ENCODE peak calls at places on chromosomes 1 and 21, in four cellular contexts. X is neural progenitor cell, V is HCT116, U is H1. G is an unnamed sample.
A peak's percentile ranks its signal among the peaks of the same experiment; 100 is the strongest.

GRCh38 chr21:25313891-25314646 is 293.2 kb downstream of the MRPL39 start:
- DNase-seq in X (no peak), V (no peak), U (no peak), G (no peak)

GRCh38 chr1:169128565-169128964 is 22.1 kb downstream of the ATP1B1 start:
- DNase-seq in X (no peak), V (no peak), U (no peak), G (no peak)

GRCh38 chr1:1891349-1892078 is 627 bp upstream of the GNB1 start:
- DNase-seq in X (peak; percentile 71), V (peak; percentile 15), U (no peak), G (peak; percentile 81)

GRCh38 chr1:187513190-187513589 is 684.4 kb downstream of the PLA2G4A start:
- DNase-seq in X (no peak), V (peak; percentile 19), U (no peak), G (no peak)

GRCh38 chr1:19533626-19534025 is 48.3 kb upstream of the CAPZB start:
- DNase-seq in X (no peak), V (no peak), U (no peak), G (no peak)

GRCh38 chr1:13806108-13806507 is 106.1 kb downstream of the PRDM2 start:
- DNase-seq in X (no peak), V (no peak), U (no peak), G (no peak)

GRCh38 chr1:2535981-2536380 is 5.9 kb upstream of the HES5 start:
- DNase-seq in X (no peak), V (no peak), U (no peak), G (no peak)

GRCh38 chr1:96400074-96400473 is 321.5 kb upstream of the PTBP2 start:
- DNase-seq in X (no peak), V (no peak), U (no peak), G (no peak)

GRCh38 chr1:60970081-60970509 is 112.3 kb upstream of the NFIA start:
- DNase-seq in X (peak; percentile 68), V (no peak), U (no peak), G (peak; percentile 30)

GRCh38 chr1:30928789-30929134 is 20.2 kb upstream of the SDC3 start:
- DNase-seq in X (no peak), V (no peak), U (no peak), G (no peak)

GRCh38 chr1:201554167-201554600 is 15.3 kb downstream of the NAV1 start:
- DNase-seq in X (no peak), V (no peak), U (no peak), G (no peak)

GRCh38 chr1:46394108-46394871 is at the start of gene FAAH:
- DNase-seq in X (peak; percentile 92), V (peak; percentile 48), U (no peak), G (peak; percentile 89)

GRCh38 chr1:161190962-161191521 is 7.8 kb downstream of the ADAMTS4 start:
- DNase-seq in X (no peak), V (no peak), U (no peak), G (no peak)

GRCh38 chr1:174995916-174996315 is 3.8 kb upstream of the CACYBP start:
- DNase-seq in X (no peak), V (no peak), U (no peak), G (no peak)

GRCh38 chr1:23369335-23370013 is at the start of gene ZNF436:
- DNase-seq in X (peak; percentile 67), V (no peak), U (no peak), G (peak; percentile 92)

GRCh38 chr1:155938220-155938627 is 3.2 kb upstream of the RXFP4 start:
- DNase-seq in X (peak; percentile 74), V (peak; percentile 71), U (no peak), G (peak; percentile 67)

GRCh38 chr1:209920844-209921243 is 17.2 kb upstream of the SYT14 start:
- DNase-seq in X (no peak), V (no peak), U (no peak), G (no peak)

GRCh38 chr1:8154621-8155052 is 128.5 kb upstream of the ERRFI1 start:
- DNase-seq in X (peak; percentile 59), V (peak; percentile 85), U (no peak), G (peak; percentile 77)

GRCh38 chr1:44557756-44558155 is 116.5 kb downstream of the TMEM53 start:
- DNase-seq in X (no peak), V (no peak), U (no peak), G (no peak)

GRCh38 chr1:246827396-246827795 is 103.2 kb downstream of the SCCPDH start:
- DNase-seq in X (no peak), V (no peak), U (no peak), G (no peak)

GRCh38 chr21:34558960-34559631 is 47.1 kb upstream of the KCNE1 start:
- DNase-seq in X (no peak), V (no peak), U (no peak), G (no peak)

GRCh38 chr21:31879911-31880310 is 7.1 kb downstream of the HUNK start:
- DNase-seq in X (no peak), V (no peak), U (no peak), G (no peak)

GRCh38 chr1:30785714-30786113 is 28.1 kb upstream of the LAPTM5 start:
- DNase-seq in X (no peak), V (no peak), U (no peak), G (no peak)

GRCh38 chr21:41510500-41510899 is 2.5 kb upstream of the TMPRSS2 start:
- DNase-seq in X (no peak), V (no peak), U (no peak), G (peak; percentile 52)

GRCh38 chr21:41507521-41508414 is at the start of gene TMPRSS2:
- DNase-seq in X (peak; percentile 72), V (no peak), U (no peak), G (peak; percentile 91)

GRCh38 chr21:41509733-41510132 is 1.8 kb upstream of the TMPRSS2 start:
- DNase-seq in X (no peak), V (no peak), U (no peak), G (no peak)

GRCh38 chr21:41508415-41509205 is 652 bp upstream of the TMPRSS2 start:
- DNase-seq in X (no peak), V (no peak), U (no peak), G (peak; percentile 51)

GRCh38 chr21:41509206-41509496 is 1.2 kb upstream of the TMPRSS2 start:
- DNase-seq in X (no peak), V (no peak), U (no peak), G (no peak)
- H3K4me3 ChIP-seq in X (no peak overlapping the region), V (no peak overlapping the region), U (peak overlapping the region; percentile 74), G (no peak overlapping the region)

GRCh38 chr1:204709960-204710912 is 24.7 kb upstream of the LRRN2 start:
- DNase-seq in X (peak; percentile 41), V (no peak), U (peak; percentile 93), G (no peak)

GRCh38 chr1:204711947-204712701 is 26.6 kb upstream of the LRRN2 start:
- DNase-seq in X (peak; percentile 26), V (no peak), U (no peak), G (peak; percentile 40)

GRCh38 chr1:204713541-204713940 is 28.0 kb upstream of the LRRN2 start:
- DNase-seq in X (no peak), V (no peak), U (no peak), G (peak; percentile 25)

GRCh38 chr1:204712718-204713430 is 27.3 kb upstream of the LRRN2 start:
- DNase-seq in X (no peak), V (no peak), U (no peak), G (no peak)

DNA sequence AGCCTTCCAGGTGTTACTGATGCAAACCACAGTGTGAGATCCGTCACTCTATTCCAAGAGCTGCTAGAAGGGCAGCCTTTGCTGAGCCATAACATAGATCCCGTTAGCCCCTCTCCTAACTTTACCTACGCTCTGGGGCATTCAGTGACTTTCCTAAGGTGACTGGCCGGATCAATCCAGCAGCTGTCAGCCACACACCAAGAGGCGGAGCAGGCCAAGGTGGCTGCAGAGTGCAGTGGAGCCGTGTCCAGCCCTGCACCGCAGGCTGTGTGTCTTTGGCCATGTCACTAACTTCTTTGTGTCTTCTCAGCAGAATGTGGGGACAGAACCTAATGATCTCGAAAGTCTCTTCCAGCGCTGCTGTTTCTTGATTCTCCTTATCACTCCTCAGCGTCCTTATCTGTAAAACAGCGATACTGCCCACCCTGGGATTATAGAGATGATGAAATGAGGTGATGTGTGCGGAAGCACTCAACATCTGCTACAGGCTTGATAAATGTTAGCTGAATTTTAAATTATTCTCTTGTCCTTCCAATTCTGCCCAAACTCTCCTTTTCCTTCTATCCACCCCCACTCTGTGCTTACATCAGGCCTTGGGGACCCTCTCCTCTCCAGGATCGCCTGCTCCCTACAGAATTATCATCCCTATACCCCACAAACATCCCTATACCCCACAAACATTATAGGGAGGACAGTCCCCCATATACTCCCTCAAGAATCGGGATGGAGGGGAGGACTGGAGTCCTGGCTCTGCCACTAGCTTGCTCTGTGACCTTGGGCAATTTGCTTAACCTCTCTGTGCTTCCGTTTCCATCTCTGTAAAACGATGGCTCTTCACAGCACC is 25.8 kb upstream of the LRRN2 start:
- DNase-seq in X (no peak), V (no peak), U (no peak), G (peak; percentile 26)
- TF ChIP-seq EZH2 in X (no peak), V (no peak), U (no peak), G (no peak)

GRCh38 chr1:34824817-34825454 is 32.1 kb downstream of the GJA4 start:
- DNase-seq in X (no peak), V (no peak), U (no peak), G (no peak)

GRCh38 chr1:34828611-34829010 is 30.9 kb downstream of the SMIM12 start:
- DNase-seq in X (no peak), V (no peak), U (no peak), G (no peak)

GRCh38 chr1:34822202-34822601 is 29.4 kb downstream of the GJA4 start:
- DNase-seq in X (no peak), V (no peak), U (no peak), G (no peak)

GRCh38 chr1:34827341-34827941 is 32.1 kb downstream of the SMIM12 start:
- DNase-seq in X (no peak), V (no peak), U (no peak), G (no peak)

GRCh38 chr1:34825455-34826081 is 32.8 kb downstream of the GJA4 start:
- DNase-seq in X (no peak), V (no peak), U (no peak), G (peak; percentile 54)
- H3K4me3 ChIP-seq in X (no peak overlapping the region), V (no peak overlapping the region), U (no peak overlapping the region), G (no peak overlapping the region)

GRCh38 chr1:205454903-205455335 is 926 bp downstream of the BLACAT1 start:
- DNase-seq in X (peak; percentile 83), V (no peak), U (no peak), G (no peak)

GRCh38 chr1:205455581-205456382 is at the start of gene BLACAT1:
- DNase-seq in X (peak; percentile 58), V (no peak), U (no peak), G (no peak)

GRCh38 chr1:205456383-205456867 is 580 bp upstream of the BLACAT1 start:
- DNase-seq in X (peak; percentile 72), V (no peak), U (no peak), G (no peak)

GRCh38 chr1:205456868-205457724 is 1.3 kb upstream of the BLACAT1 start:
- DNase-seq in X (peak; percentile 93), V (no peak), U (no peak), G (no peak)

DNA sequence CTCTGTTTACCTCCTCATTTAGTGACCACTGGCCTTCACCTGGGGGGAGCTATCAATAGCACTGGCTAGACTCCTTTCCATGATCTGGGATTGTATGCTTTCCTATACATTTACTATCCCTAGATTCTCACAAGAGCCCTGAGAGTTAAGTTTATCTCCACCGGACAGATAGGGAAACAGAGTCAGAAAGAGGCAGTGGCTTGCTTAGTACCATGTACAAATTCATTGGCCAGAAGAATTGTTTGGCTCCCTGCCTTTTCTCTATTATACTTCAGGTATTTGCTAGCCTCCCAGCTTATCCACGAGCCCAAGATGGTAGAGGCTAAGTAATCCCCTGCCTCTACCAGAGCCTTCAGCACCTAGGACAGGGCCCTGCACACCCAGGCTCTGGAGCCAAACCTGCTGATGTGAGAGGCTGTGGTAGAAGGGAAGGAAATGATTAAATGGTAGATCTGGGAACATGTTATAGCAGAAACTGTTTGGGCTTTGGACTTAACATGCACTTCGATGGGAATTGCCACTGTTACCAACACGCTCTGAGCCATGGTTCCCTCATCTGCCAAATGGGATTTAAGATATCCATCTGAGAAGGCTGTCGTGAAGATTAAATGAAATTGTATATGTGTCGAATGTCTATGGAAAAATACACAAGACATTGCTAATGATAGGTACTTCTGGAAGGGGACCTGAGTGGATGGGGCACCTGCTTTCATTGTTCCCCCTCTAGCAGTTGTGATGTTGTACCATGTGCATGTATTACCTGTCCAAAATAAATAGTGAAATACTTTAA is 3.1 kb upstream of the BLACAT1 start:
- DNase-seq in X (peak; percentile 90), V (no peak), U (no peak), G (peak; percentile 83)
- TF ChIP-seq EZH2 in X (no peak), V (no peak), U (no peak), G (no peak)